ENCODE peak calls at places on chromosomes 16 and 17, in ten cellular contexts. S is heart left ventricle, F is uterus, O is spleen, G is stomach, U is body of pancreas, Q is tibial nerve, A is GM12891, X is ovary, I is gastrocnemius medialis. K is an unnamed sample.
A peak's percentile ranks its signal among the peaks of the same experiment; 100 is the strongest.

GRCh38 chr17:72516772-72517399 is 396.1 kb downstream of the SOX9 start:
- DNase-seq in S (peak; percentile 41), F (no peak), O (no peak), G (no peak), U (peak; percentile 20), Q (peak; percentile 34), A (no peak), X (peak; percentile 49), I (no peak), K (no peak)

GRCh38 chr16:88390265-88390664 is 7.5 kb downstream of the ZNF469 start:
- DNase-seq in S (no peak), F (no peak), O (no peak), G (no peak), U (no peak), Q (no peak), A (no peak), X (no peak), I (no peak), K (no peak)

GRCh38 chr17:16873654-16874035 is 98.3 kb downstream of the TNFRSF13B start:
- DNase-seq in S (no peak), F (no peak), O (no peak), G (no peak), U (no peak), Q (no peak), A (no peak), X (no peak), I (no peak), K (no peak)

GRCh38 chr17:68355093-68355492 is 63.8 kb downstream of the ARSG start:
- DNase-seq in S (no peak), F (no peak), O (no peak), G (no peak), U (no peak), Q (no peak), A (no peak), X (no peak), I (no peak), K (peak; percentile 36)

GRCh38 chr17:19507673-19508326 is 25.9 kb upstream of the SLC47A1 start:
- DNase-seq in S (peak; percentile 81), F (peak; percentile 94), O (peak; percentile 94), G (peak; percentile 91), U (peak; percentile 90), Q (peak; percentile 92), A (peak; percentile 75), X (peak; percentile 94), I (peak; percentile 71), K (peak; percentile 93)

GRCh38 chr16:87661561-87661960 is 59.3 kb downstream of the JPH3 start:
- DNase-seq in S (peak; percentile 38), F (no peak), O (no peak), G (no peak), U (peak; percentile 18), Q (no peak), A (peak; percentile 68), X (peak; percentile 65), I (no peak), K (no peak)

GRCh38 chr16:4918790-4919210 is 18.1 kb downstream of the PPL start:
- DNase-seq in S (no peak), F (no peak), O (no peak), G (peak; percentile 67), U (peak; percentile 46), Q (no peak), A (no peak), X (no peak), I (no peak), K (no peak)

GRCh38 chr17:80105762-80106161 is 4.4 kb downstream of the GAA start:
- DNase-seq in S (no peak), F (no peak), O (peak; percentile 68), G (peak; percentile 43), U (no peak), Q (no peak), A (no peak), X (peak; percentile 61), I (no peak), K (no peak)

GRCh38 chr17:41442772-41443171 is 2.0 kb upstream of the KRT38 start:
- DNase-seq in S (no peak), F (no peak), O (no peak), G (no peak), U (no peak), Q (no peak), A (no peak), X (no peak), I (no peak), K (no peak)

GRCh38 chr16:83143788-83144187 is 517.0 kb downstream of the CDH13 start:
- DNase-seq in S (no peak), F (no peak), O (no peak), G (no peak), U (no peak), Q (no peak), A (no peak), X (no peak), I (no peak), K (no peak)

GRCh38 chr16:87790278-87791023 is 24.7 kb upstream of the KLHDC4 start:
- DNase-seq in S (peak; percentile 81), F (no peak), O (no peak), G (peak; percentile 40), U (peak; percentile 58), Q (no peak), A (no peak), X (peak; percentile 46), I (no peak), K (no peak)

GRCh38 chr16:55443434-55443833 is 35.6 kb upstream of the MMP2 start:
- DNase-seq in S (no peak), F (no peak), O (no peak), G (no peak), U (no peak), Q (no peak), A (no peak), X (no peak), I (no peak), K (no peak)

GRCh38 chr16:84617068-84617630 is 729 bp downstream of the COTL1 start:
- DNase-seq in S (no peak), F (peak; percentile 40), O (peak; percentile 93), G (peak; percentile 45), U (no peak), Q (no peak), A (no peak), X (no peak), I (no peak), K (no peak)

GRCh38 chr17:31596382-31597323 is 205.2 kb downstream of the RAB11FIP4 start:
- DNase-seq in S (peak; percentile 90), F (peak; percentile 64), O (peak; percentile 92), G (no peak), U (peak; percentile 72), Q (peak; percentile 32), A (peak; percentile 50), X (no peak), I (peak; percentile 89), K (peak; percentile 77)

GRCh38 chr17:80979547-80980378 is 11.9 kb upstream of the CHMP6 start:
- DNase-seq in S (no peak), F (no peak), O (peak; percentile 76), G (no peak), U (no peak), Q (no peak), A (no peak), X (no peak), I (no peak), K (no peak)

GRCh38 chr16:24906199-24906808 is 60.5 kb downstream of the SLC5A11 start:
- DNase-seq in S (no peak), F (no peak), O (peak; percentile 4), G (no peak), U (no peak), Q (no peak), A (no peak), X (no peak), I (no peak), K (no peak)

GRCh38 chr16:46787909-46788308 is 39.8 kb upstream of the MYLK3 start:
- DNase-seq in S (no peak), F (no peak), O (no peak), G (no peak), U (no peak), Q (no peak), A (no peak), X (no peak), I (no peak), K (no peak)

GRCh38 chr16:66326995-66327513 is 39.4 kb upstream of the CDH5 start:
- DNase-seq in S (no peak), F (no peak), O (no peak), G (no peak), U (peak; percentile 69), Q (no peak), A (no peak), X (no peak), I (no peak), K (no peak)

GRCh38 chr16:81478876-81479496 is 34.4 kb downstream of the CMIP start:
- DNase-seq in S (peak; percentile 57), F (no peak), O (peak; percentile 91), G (peak; percentile 75), U (peak; percentile 83), Q (no peak), A (no peak), X (no peak), I (peak; percentile 39), K (no peak)
- TF ChIP-seq POLR2A in S (no peak), F (no peak), O (no peak), G (no peak), U (no peak), Q (no peak), A (peak; percentile 41), X (no peak), I (no peak), K (no peak)

GRCh38 chr17:57424777-57425188 is 168.5 kb downstream of the MSI2 start:
- DNase-seq in S (no peak), F (no peak), O (peak; percentile 28), G (no peak), U (no peak), Q (no peak), A (no peak), X (no peak), I (no peak), K (peak; percentile 56)
- TF ChIP-seq POLR2A in S (no peak), F (no peak), O (no peak), G (no peak), U (no peak), Q (no peak), A (no peak), X (no peak), I (no peak), K (no peak)

GRCh38 chr17:38702900-38703741 is 2.0 kb upstream of the MLLT6 start:
- DNase-seq in S (peak; percentile 47), F (no peak), O (peak; percentile 91), G (peak; percentile 39), U (peak; percentile 30), Q (no peak), A (no peak), X (no peak), I (no peak), K (no peak)
- TF ChIP-seq POLR2A in S (no peak), F (no peak), O (no peak), G (no peak), U (no peak), Q (no peak), A (peak; percentile 28), X (no peak), I (no peak), K (no peak)

DNA sequence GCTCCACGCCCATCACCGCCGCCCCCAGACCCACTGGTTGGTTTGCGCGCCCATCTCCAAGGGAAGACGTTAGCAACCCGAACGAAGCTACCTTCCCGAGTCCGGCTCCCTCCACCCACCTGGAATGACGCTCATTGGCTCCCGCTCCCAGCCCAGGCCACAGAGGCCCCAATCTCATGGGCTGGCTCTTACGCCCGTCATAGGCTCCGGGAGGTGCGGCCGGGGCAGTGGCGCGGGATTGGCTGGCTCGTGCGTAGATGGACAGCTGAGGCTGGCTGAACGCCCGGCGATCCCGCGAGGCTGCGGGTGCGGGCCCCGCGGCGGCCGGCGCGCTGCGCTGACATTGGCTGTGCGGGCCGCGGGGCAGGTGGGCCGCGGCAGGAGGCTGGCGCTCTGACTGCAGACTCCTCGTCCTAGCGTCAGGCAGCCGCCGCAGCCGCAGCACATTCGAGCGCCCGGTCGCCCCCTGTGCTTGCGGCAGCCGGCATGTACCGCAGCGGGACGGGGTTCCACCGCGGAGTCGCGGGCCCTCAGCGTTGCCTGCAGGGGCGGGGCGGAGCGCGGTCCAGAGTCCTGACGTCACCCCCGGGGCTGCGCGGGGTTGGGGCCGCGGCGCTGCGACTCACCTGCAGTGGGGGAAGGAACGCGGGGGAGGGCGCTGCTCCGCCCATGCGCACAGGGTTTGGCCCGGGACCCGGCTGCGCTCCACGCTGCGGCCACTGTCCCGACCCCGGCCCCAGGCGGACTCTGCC is 453 bp upstream of the MYH10 start:
- DNase-seq in S (peak; percentile 99), F (peak; percentile 98), O (peak; percentile 96), G (peak; percentile 98), U (peak; percentile 99), Q (peak; percentile 92), A (peak; percentile 97), X (peak; percentile 99), I (peak; percentile 94), K (peak; percentile 99)
- TF ChIP-seq POLR2A in S (no peak), F (no peak), O (no peak), G (no peak), U (no peak), Q (no peak), A (no peak), X (no peak), I (peak; percentile 9), K (no peak)